ENCODE peak calls at places on chromosome 13, in ten cellular contexts. One of them, this sample, is unnamed.

GRCh38 chr13:67416047-67416925 is 186.2 kb upstream of the PCDH9 start:
- DNase-seq in Jurkat, Clone E6-1: peak
- DNase-seq in glutamatergic neuron: peak
- DNase-seq in naive thymus-derived CD8-positive, alpha-beta T cell: no peak
- DNase-seq in NCI-H510A: no peak
- DNase-seq in BE2C: peak
- DNase-seq in colonic mucosa: no peak
- DNase-seq in stimulated activated CD4-positive, alpha-beta T cell treated with anti-CD3 and anti-CD28 coated beads, TNF-alpha, amount 100 ng/mL, for 24 hours: no peak
- DNase-seq in EL: peak
- DNase-seq in LNCaP clone FGC: no peak
- DNase-seq in this sample: no peak

GRCh38 chr13:43448605-43449004 is 338.2 kb downstream of the ENOX1 start:
- DNase-seq in BE2C: no peak
- DNase-seq in EL: no peak
- DNase-seq in naive thymus-derived CD8-positive, alpha-beta T cell: no peak
- DNase-seq in LNCaP clone FGC: no peak
- DNase-seq in glutamatergic neuron: no peak
- DNase-seq in Jurkat, Clone E6-1: no peak
- DNase-seq in colonic mucosa: no peak
- DNase-seq in stimulated activated CD4-positive, alpha-beta T cell treated with anti-CD3 and anti-CD28 coated beads, TNF-alpha, amount 100 ng/mL, for 24 hours: no peak
- DNase-seq in NCI-H510A: no peak
- DNase-seq in this sample: no peak

GRCh38 chr13:50518131-50518530 is 325.4 kb downstream of the DLEU7 start:
- DNase-seq in LNCaP clone FGC: no peak
- DNase-seq in naive thymus-derived CD8-positive, alpha-beta T cell: no peak
- DNase-seq in glutamatergic neuron: no peak
- DNase-seq in EL: no peak
- DNase-seq in stimulated activated CD4-positive, alpha-beta T cell treated with anti-CD3 and anti-CD28 coated beads, TNF-alpha, amount 100 ng/mL, for 24 hours: no peak
- DNase-seq in colonic mucosa: no peak
- DNase-seq in Jurkat, Clone E6-1: no peak
- DNase-seq in NCI-H510A: no peak
- DNase-seq in BE2C: no peak
- DNase-seq in this sample: no peak

GRCh38 chr13:20118268-20119140 is 42.3 kb downstream of the GJA3 start:
- DNase-seq in Jurkat, Clone E6-1: no peak
- DNase-seq in BE2C: peak
- DNase-seq in glutamatergic neuron: peak
- DNase-seq in stimulated activated CD4-positive, alpha-beta T cell treated with anti-CD3 and anti-CD28 coated beads, TNF-alpha, amount 100 ng/mL, for 24 hours: no peak
- DNase-seq in NCI-H510A: no peak
- DNase-seq in naive thymus-derived CD8-positive, alpha-beta T cell: peak
- DNase-seq in LNCaP clone FGC: no peak
- DNase-seq in EL: peak
- DNase-seq in colonic mucosa: peak
- DNase-seq in this sample: peak

GRCh38 chr13:110274687-110275086 is 32.3 kb downstream of the COL4A1 start:
- DNase-seq in Jurkat, Clone E6-1: no peak
- DNase-seq in glutamatergic neuron: no peak
- DNase-seq in BE2C: no peak
- DNase-seq in stimulated activated CD4-positive, alpha-beta T cell treated with anti-CD3 and anti-CD28 coated beads, TNF-alpha, amount 100 ng/mL, for 24 hours: no peak
- DNase-seq in colonic mucosa: no peak
- DNase-seq in naive thymus-derived CD8-positive, alpha-beta T cell: no peak
- DNase-seq in LNCaP clone FGC: no peak
- DNase-seq in NCI-H510A: no peak
- DNase-seq in EL: no peak
- DNase-seq in this sample: no peak

GRCh38 chr13:113999618-113999910 is 25.7 kb upstream of the C13orf46 start:
- DNase-seq in EL: no peak
- DNase-seq in naive thymus-derived CD8-positive, alpha-beta T cell: peak
- DNase-seq in NCI-H510A: no peak
- DNase-seq in LNCaP clone FGC: no peak
- DNase-seq in BE2C: no peak
- DNase-seq in Jurkat, Clone E6-1: no peak
- DNase-seq in glutamatergic neuron: no peak
- DNase-seq in stimulated activated CD4-positive, alpha-beta T cell treated with anti-CD3 and anti-CD28 coated beads, TNF-alpha, amount 100 ng/mL, for 24 hours: no peak
- DNase-seq in colonic mucosa: no peak
- DNase-seq in this sample: no peak

GRCh38 chr13:112814905-112815585 is 125.2 kb downstream of the ATP11A start:
- DNase-seq in BE2C: peak
- DNase-seq in NCI-H510A: no peak
- DNase-seq in LNCaP clone FGC: no peak
- DNase-seq in stimulated activated CD4-positive, alpha-beta T cell treated with anti-CD3 and anti-CD28 coated beads, TNF-alpha, amount 100 ng/mL, for 24 hours: no peak
- DNase-seq in EL: peak
- DNase-seq in naive thymus-derived CD8-positive, alpha-beta T cell: no peak
- DNase-seq in glutamatergic neuron: no peak
- DNase-seq in colonic mucosa: no peak
- DNase-seq in Jurkat, Clone E6-1: no peak
- DNase-seq in this sample: no peak

GRCh38 chr13:48446454-48446853 is 33.5 kb upstream of the LPAR6 start:
- DNase-seq in EL: peak
- DNase-seq in stimulated activated CD4-positive, alpha-beta T cell treated with anti-CD3 and anti-CD28 coated beads, TNF-alpha, amount 100 ng/mL, for 24 hours: no peak
- DNase-seq in Jurkat, Clone E6-1: no peak
- DNase-seq in glutamatergic neuron: no peak
- DNase-seq in LNCaP clone FGC: no peak
- DNase-seq in BE2C: no peak
- DNase-seq in colonic mucosa: no peak
- DNase-seq in NCI-H510A: no peak
- DNase-seq in naive thymus-derived CD8-positive, alpha-beta T cell: no peak
- DNase-seq in this sample: no peak

GRCh38 chr13:30422056-30422914 is at the start of gene UBE2L5:
- DNase-seq in Jurkat, Clone E6-1: peak
- DNase-seq in colonic mucosa: peak
- DNase-seq in LNCaP clone FGC: no peak
- DNase-seq in naive thymus-derived CD8-positive, alpha-beta T cell: peak
- DNase-seq in EL: peak
- DNase-seq in BE2C: peak
- DNase-seq in glutamatergic neuron: peak
- DNase-seq in NCI-H510A: peak
- DNase-seq in stimulated activated CD4-positive, alpha-beta T cell treated with anti-CD3 and anti-CD28 coated beads, TNF-alpha, amount 100 ng/mL, for 24 hours: peak
- DNase-seq in this sample: peak

GRCh38 chr13:41608111-41608510 is 150.8 kb downstream of the RGCC start:
- DNase-seq in BE2C: no peak
- DNase-seq in naive thymus-derived CD8-positive, alpha-beta T cell: no peak
- DNase-seq in Jurkat, Clone E6-1: no peak
- DNase-seq in colonic mucosa: no peak
- DNase-seq in stimulated activated CD4-positive, alpha-beta T cell treated with anti-CD3 and anti-CD28 coated beads, TNF-alpha, amount 100 ng/mL, for 24 hours: no peak
- DNase-seq in glutamatergic neuron: no peak
- DNase-seq in NCI-H510A: no peak
- DNase-seq in LNCaP clone FGC: no peak
- DNase-seq in EL: no peak
- DNase-seq in this sample: no peak

GRCh38 chr13:108700421-108701170 is 71.2 kb downstream of the MYO16 start:
- DNase-seq in EL: peak
- DNase-seq in LNCaP clone FGC: no peak
- DNase-seq in NCI-H510A: no peak
- DNase-seq in Jurkat, Clone E6-1: peak
- DNase-seq in glutamatergic neuron: no peak
- DNase-seq in naive thymus-derived CD8-positive, alpha-beta T cell: no peak
- DNase-seq in BE2C: no peak
- DNase-seq in stimulated activated CD4-positive, alpha-beta T cell treated with anti-CD3 and anti-CD28 coated beads, TNF-alpha, amount 100 ng/mL, for 24 hours: no peak
- DNase-seq in colonic mucosa: no peak
- DNase-seq in this sample: no peak

GRCh38 chr13:96781141-96781540 is 213.1 kb downstream of the OXGR1 start:
- DNase-seq in Jurkat, Clone E6-1: no peak
- DNase-seq in NCI-H510A: no peak
- DNase-seq in EL: no peak
- DNase-seq in naive thymus-derived CD8-positive, alpha-beta T cell: no peak
- DNase-seq in colonic mucosa: no peak
- DNase-seq in BE2C: no peak
- DNase-seq in LNCaP clone FGC: no peak
- DNase-seq in glutamatergic neuron: no peak
- DNase-seq in stimulated activated CD4-positive, alpha-beta T cell treated with anti-CD3 and anti-CD28 coated beads, TNF-alpha, amount 100 ng/mL, for 24 hours: no peak
- DNase-seq in this sample: no peak